ENCODE peak calls at places on chromosome 17, in ten cellular contexts. One of them, this sample, is unnamed.

GRCh38 chr17:51372345-51373004 is 112.1 kb downstream of the UTP18 start:
- DNase-seq in coronary artery: no peak
- DNase-seq in progenitor cell of endocrine pancreas: no peak
- DNase-seq in cardiac muscle cell: peak
- DNase-seq in glutamatergic neuron: no peak
- DNase-seq in hepatocyte: peak
- DNase-seq in kidney epithelial cell: no peak
- DNase-seq in A549: peak
- DNase-seq in psoas muscle: no peak
- DNase-seq in natural killer cell: no peak
- DNase-seq in this sample: no peak

GRCh38 chr17:59825533-59826316 is 67.0 kb downstream of the TUBD1 start:
- DNase-seq in coronary artery: no peak
- DNase-seq in progenitor cell of endocrine pancreas: no peak
- DNase-seq in cardiac muscle cell: peak
- DNase-seq in glutamatergic neuron: no peak
- DNase-seq in hepatocyte: no peak
- DNase-seq in kidney epithelial cell: no peak
- DNase-seq in A549: no peak
- DNase-seq in psoas muscle: peak
- DNase-seq in natural killer cell: no peak
- DNase-seq in this sample: no peak

GRCh38 chr17:52026075-52026474 is 132.4 kb downstream of the CA10 start:
- DNase-seq in coronary artery: no peak
- DNase-seq in progenitor cell of endocrine pancreas: no peak
- DNase-seq in cardiac muscle cell: peak
- DNase-seq in glutamatergic neuron: no peak
- DNase-seq in hepatocyte: no peak
- DNase-seq in kidney epithelial cell: no peak
- DNase-seq in A549: no peak
- DNase-seq in psoas muscle: no peak
- DNase-seq in natural killer cell: no peak
- DNase-seq in this sample: no peak

GRCh38 chr17:81285894-81286293 is 9.2 kb downstream of the SLC38A10 start:
- DNase-seq in coronary artery: no peak
- DNase-seq in progenitor cell of endocrine pancreas: no peak
- DNase-seq in cardiac muscle cell: no peak
- DNase-seq in glutamatergic neuron: no peak
- DNase-seq in hepatocyte: no peak
- DNase-seq in kidney epithelial cell: no peak
- DNase-seq in A549: no peak
- DNase-seq in psoas muscle: no peak
- DNase-seq in natural killer cell: no peak
- DNase-seq in this sample: no peak

GRCh38 chr17:5583426-5584382 is 605 bp downstream of the NLRP1 start:
- DNase-seq in coronary artery: no peak
- DNase-seq in progenitor cell of endocrine pancreas: no peak
- DNase-seq in cardiac muscle cell: peak
- DNase-seq in glutamatergic neuron: no peak
- DNase-seq in hepatocyte: no peak
- DNase-seq in kidney epithelial cell: no peak
- DNase-seq in A549: no peak
- DNase-seq in psoas muscle: peak
- DNase-seq in natural killer cell: no peak
- DNase-seq in this sample: no peak

GRCh38 chr17:57236686-57237299 is 19.5 kb upstream of the MSI2 start:
- DNase-seq in coronary artery: no peak
- DNase-seq in progenitor cell of endocrine pancreas: no peak
- DNase-seq in cardiac muscle cell: no peak
- DNase-seq in glutamatergic neuron: no peak
- DNase-seq in hepatocyte: no peak
- DNase-seq in kidney epithelial cell: no peak
- DNase-seq in A549: no peak
- DNase-seq in psoas muscle: no peak
- DNase-seq in natural killer cell: no peak
- DNase-seq in this sample: no peak

GRCh38 chr17:28524476-28525415 is 18.6 kb downstream of the FOXN1 start:
- DNase-seq in coronary artery: no peak
- DNase-seq in progenitor cell of endocrine pancreas: no peak
- DNase-seq in cardiac muscle cell: peak
- DNase-seq in glutamatergic neuron: no peak
- DNase-seq in hepatocyte: peak
- DNase-seq in kidney epithelial cell: peak
- DNase-seq in A549: peak
- DNase-seq in psoas muscle: no peak
- DNase-seq in natural killer cell: no peak
- DNase-seq in this sample: no peak

GRCh38 chr17:76558210-76559095 is 18.6 kb downstream of the PRCD start:
- DNase-seq in coronary artery: no peak
- DNase-seq in progenitor cell of endocrine pancreas: no peak
- DNase-seq in cardiac muscle cell: peak
- DNase-seq in glutamatergic neuron: no peak
- DNase-seq in hepatocyte: no peak
- DNase-seq in kidney epithelial cell: no peak
- DNase-seq in A549: no peak
- DNase-seq in psoas muscle: no peak
- DNase-seq in natural killer cell: no peak
- DNase-seq in this sample: no peak

GRCh38 chr17:82912571-82913089 is 72.8 kb upstream of the ZNF750 start:
- DNase-seq in coronary artery: no peak
- DNase-seq in progenitor cell of endocrine pancreas: no peak
- DNase-seq in cardiac muscle cell: no peak
- DNase-seq in glutamatergic neuron: no peak
- DNase-seq in hepatocyte: no peak
- DNase-seq in kidney epithelial cell: no peak
- DNase-seq in A549: no peak
- DNase-seq in psoas muscle: peak
- DNase-seq in natural killer cell: no peak
- DNase-seq in this sample: no peak

GRCh38 chr17:18257747-18258355 is 687 bp downstream of the FLII start:
- DNase-seq in coronary artery: peak
- DNase-seq in progenitor cell of endocrine pancreas: peak
- DNase-seq in cardiac muscle cell: peak
- DNase-seq in glutamatergic neuron: peak
- DNase-seq in hepatocyte: peak
- DNase-seq in kidney epithelial cell: no peak
- DNase-seq in A549: peak
- DNase-seq in psoas muscle: peak
- DNase-seq in natural killer cell: peak
- DNase-seq in this sample: no peak

GRCh38 chr17:17681744-17682292 is 560 bp downstream of the RAI1 start:
- DNase-seq in coronary artery: peak
- DNase-seq in progenitor cell of endocrine pancreas: no peak
- DNase-seq in cardiac muscle cell: no peak
- DNase-seq in glutamatergic neuron: peak
- DNase-seq in hepatocyte: peak
- DNase-seq in kidney epithelial cell: no peak
- DNase-seq in A549: no peak
- DNase-seq in psoas muscle: peak
- DNase-seq in natural killer cell: peak
- DNase-seq in this sample: no peak

GRCh38 chr17:75691371-75692290 is 24.5 kb downstream of the SAP30BP start:
- DNase-seq in coronary artery: no peak
- DNase-seq in progenitor cell of endocrine pancreas: no peak
- DNase-seq in cardiac muscle cell: peak
- DNase-seq in glutamatergic neuron: no peak
- DNase-seq in hepatocyte: no peak
- DNase-seq in kidney epithelial cell: no peak
- DNase-seq in A549: no peak
- DNase-seq in psoas muscle: no peak
- DNase-seq in natural killer cell: no peak
- DNase-seq in this sample: no peak

DNA sequence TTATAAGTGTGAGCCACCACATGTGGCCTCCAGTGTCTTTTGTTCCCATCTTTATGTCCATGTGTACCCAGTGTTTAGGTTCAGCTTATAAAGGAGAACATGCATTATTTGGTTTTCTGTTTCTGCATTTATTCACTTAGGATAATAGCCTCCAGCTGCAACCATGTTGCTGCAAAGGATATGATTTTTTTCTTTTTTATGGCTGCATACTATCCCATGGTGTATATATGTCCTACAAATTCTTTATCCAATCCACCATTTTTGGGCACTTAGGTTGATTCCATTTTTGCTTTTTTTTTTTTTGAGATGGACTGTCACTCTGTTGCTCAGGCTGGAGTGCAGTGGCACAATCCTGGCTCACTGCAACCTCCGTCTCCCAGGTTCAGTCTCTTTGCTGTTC is 32.9 kb downstream of the ATAD5 start:
- DNase-seq in coronary artery: no peak
- DNase-seq in progenitor cell of endocrine pancreas: no peak
- DNase-seq in cardiac muscle cell: no peak
- DNase-seq in glutamatergic neuron: no peak
- DNase-seq in hepatocyte: no peak
- DNase-seq in kidney epithelial cell: no peak
- DNase-seq in A549: no peak
- DNase-seq in psoas muscle: no peak
- DNase-seq in natural killer cell: no peak
- DNase-seq in this sample: no peak
- TF ChIP-seq CTCF in coronary artery: no peak
- TF ChIP-seq CTCF in progenitor cell of endocrine pancreas: no peak
- TF ChIP-seq CTCF in cardiac muscle cell: no peak
- TF ChIP-seq CTCF in glutamatergic neuron: no peak
- TF ChIP-seq CTCF in hepatocyte: no peak
- TF ChIP-seq CTCF in kidney epithelial cell: no peak
- TF ChIP-seq CTCF in A549: no peak
- TF ChIP-seq CTCF in psoas muscle: no peak
- TF ChIP-seq CTCF in natural killer cell: no peak
- TF ChIP-seq CTCF in this sample: no peak

DNA sequence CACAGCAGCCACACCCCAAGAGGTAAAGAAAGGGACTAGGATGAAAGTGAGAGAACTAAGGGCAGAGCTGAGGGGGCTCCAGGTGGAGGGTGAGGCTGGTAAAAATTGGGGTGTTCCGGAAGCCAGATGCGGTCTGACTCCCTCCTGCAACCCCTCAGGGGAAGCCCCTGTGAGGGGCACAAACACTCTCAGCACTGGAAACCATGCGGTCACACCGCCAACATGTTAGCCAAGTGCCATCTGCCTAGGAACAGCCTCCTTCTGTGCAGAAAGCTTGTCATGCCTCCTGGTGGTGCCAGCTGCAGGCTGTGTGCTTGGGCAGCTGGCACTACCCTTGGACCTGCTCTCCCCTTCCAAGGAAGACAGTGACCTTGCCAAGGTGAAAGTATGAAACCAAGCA is 83.5 kb upstream of the RPL38 start:
- DNase-seq in coronary artery: no peak
- DNase-seq in progenitor cell of endocrine pancreas: no peak
- DNase-seq in cardiac muscle cell: no peak
- DNase-seq in glutamatergic neuron: no peak
- DNase-seq in hepatocyte: no peak
- DNase-seq in kidney epithelial cell: no peak
- DNase-seq in A549: no peak
- DNase-seq in psoas muscle: no peak
- DNase-seq in natural killer cell: no peak
- DNase-seq in this sample: no peak
- TF ChIP-seq CTCF in coronary artery: no peak
- TF ChIP-seq CTCF in progenitor cell of endocrine pancreas: no peak
- TF ChIP-seq CTCF in cardiac muscle cell: no peak
- TF ChIP-seq CTCF in glutamatergic neuron: no peak
- TF ChIP-seq CTCF in hepatocyte: no peak
- TF ChIP-seq CTCF in kidney epithelial cell: no peak
- TF ChIP-seq CTCF in A549: no peak
- TF ChIP-seq CTCF in psoas muscle: no peak
- TF ChIP-seq CTCF in natural killer cell: no peak
- TF ChIP-seq CTCF in this sample: no peak

DNA sequence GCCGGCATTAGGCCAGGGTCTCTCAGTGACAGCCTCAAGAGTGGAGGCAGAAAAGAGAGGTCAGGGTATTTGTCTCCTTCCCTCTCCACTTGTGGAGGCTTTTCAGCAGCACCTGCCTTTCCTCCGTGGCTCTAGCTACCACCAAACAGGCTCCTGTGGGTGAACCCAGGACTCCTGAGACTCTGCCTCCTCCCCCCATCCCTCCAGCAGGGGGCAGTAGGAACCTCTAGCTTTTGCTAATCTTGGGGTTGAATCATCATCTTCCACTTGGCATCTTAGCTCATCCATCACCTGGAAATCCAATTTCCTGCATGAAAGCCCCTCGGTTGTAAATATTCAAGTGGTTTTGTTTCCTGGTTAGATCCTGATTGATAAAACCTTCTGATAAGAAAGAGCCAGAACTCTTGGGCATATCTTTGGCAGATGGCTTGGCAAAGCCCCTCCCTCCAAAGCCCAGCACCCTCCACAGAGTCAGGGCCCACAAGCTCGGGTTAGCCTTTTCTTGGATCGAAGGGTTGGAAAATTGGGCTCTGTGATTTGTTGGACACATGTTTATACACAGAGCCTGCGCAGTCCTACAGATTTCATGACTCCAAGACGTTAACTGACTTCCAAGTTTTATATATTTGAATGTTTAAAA is 322.1 kb downstream of the MAP2K4 start:
- DNase-seq in coronary artery: no peak
- DNase-seq in progenitor cell of endocrine pancreas: no peak
- DNase-seq in cardiac muscle cell: peak
- DNase-seq in glutamatergic neuron: peak
- DNase-seq in hepatocyte: peak
- DNase-seq in kidney epithelial cell: no peak
- DNase-seq in A549: peak
- DNase-seq in psoas muscle: no peak
- DNase-seq in natural killer cell: no peak
- DNase-seq in this sample: no peak
- TF ChIP-seq CTCF in coronary artery: no peak
- TF ChIP-seq CTCF in progenitor cell of endocrine pancreas: peak
- TF ChIP-seq CTCF in cardiac muscle cell: peak
- TF ChIP-seq CTCF in glutamatergic neuron: peak
- TF ChIP-seq CTCF in hepatocyte: peak
- TF ChIP-seq CTCF in kidney epithelial cell: peak
- TF ChIP-seq CTCF in A549: peak
- TF ChIP-seq CTCF in psoas muscle: no peak
- TF ChIP-seq CTCF in natural killer cell: no peak
- TF ChIP-seq CTCF in this sample: peak

DNA sequence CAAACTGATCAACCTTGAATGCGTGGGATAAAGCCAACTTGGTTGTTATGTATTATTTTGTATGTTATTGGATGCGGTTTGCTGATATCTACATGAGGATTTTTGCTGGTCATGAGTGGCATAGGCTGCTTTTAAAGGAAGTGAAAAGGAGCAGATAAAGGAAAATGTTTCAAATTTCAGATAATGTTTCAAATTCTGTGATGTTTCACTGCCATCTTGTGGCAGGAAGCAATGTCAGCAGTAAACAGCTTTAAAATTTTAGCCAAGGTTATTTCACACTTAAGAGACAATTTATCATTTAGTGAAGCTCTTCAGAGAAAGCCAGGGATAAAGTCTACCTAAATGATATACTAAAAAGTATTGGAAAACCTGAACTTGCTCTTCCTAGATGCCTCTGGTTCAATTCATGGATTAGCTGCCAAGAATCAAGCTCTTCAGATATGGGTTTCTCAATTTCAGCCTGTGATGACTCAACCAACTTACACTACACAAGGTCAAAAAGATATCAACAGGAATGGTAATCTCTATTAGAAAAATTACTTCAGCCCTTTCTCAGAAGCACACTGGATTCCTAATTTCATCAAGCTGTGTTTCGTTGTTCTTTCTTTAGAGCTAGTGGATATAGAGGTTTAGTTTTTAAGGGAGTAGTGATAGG is 136.0 kb upstream of the C17orf78 start:
- DNase-seq in coronary artery: no peak
- DNase-seq in progenitor cell of endocrine pancreas: no peak
- DNase-seq in cardiac muscle cell: peak
- DNase-seq in glutamatergic neuron: no peak
- DNase-seq in hepatocyte: peak
- DNase-seq in kidney epithelial cell: no peak
- DNase-seq in A549: peak
- DNase-seq in psoas muscle: no peak
- DNase-seq in natural killer cell: no peak
- DNase-seq in this sample: no peak
- TF ChIP-seq CTCF in coronary artery: peak
- TF ChIP-seq CTCF in progenitor cell of endocrine pancreas: peak
- TF ChIP-seq CTCF in cardiac muscle cell: peak
- TF ChIP-seq CTCF in glutamatergic neuron: peak
- TF ChIP-seq CTCF in hepatocyte: peak
- TF ChIP-seq CTCF in kidney epithelial cell: peak
- TF ChIP-seq CTCF in A549: peak
- TF ChIP-seq CTCF in psoas muscle: peak
- TF ChIP-seq CTCF in natural killer cell: peak
- TF ChIP-seq CTCF in this sample: peak